ENCODE peak calls at places on chromosomes 11 and 22, in four cellular contexts. I is endothelial cell of umbilical vein, O is mammary epithelial cell, S is fibroblast of lung. W is an unnamed sample. For H3K79me2, the result is how much of the 10 kb centered on the place peaks cover.

GRCh38 chr11:126173257-126173656 is 38.2 kb downstream of the RPUSD4 start:
- DNase-seq in I (no peak), S (no peak), O (no peak), W (no peak)

GRCh38 chr11:113577356-113578163 is 102.4 kb upstream of the DRD2 start:
- DNase-seq in I (no peak), S (no peak), O (peak), W (no peak)

GRCh38 chr11:19218801-19219460 is 17.1 kb upstream of the CSRP3 start:
- DNase-seq in O (no peak), S (peak), I (no peak), W (no peak)

GRCh38 chr11:114651145-114651718 is 27.1 kb upstream of the NXPE2 start:
- DNase-seq in I (no peak), S (no peak), O (no peak), W (no peak)

GRCh38 chr11:7672960-7673723 is at the start of gene CYB5R2:
- DNase-seq in O (no peak), I (peak), S (peak), W (no peak)

GRCh38 chr11:47437746-47438418 is 11.1 kb downstream of the RAPSN start:
- DNase-seq in S (no peak), I (no peak), O (no peak), W (no peak)

GRCh38 chr11:102154806-102155205 is 44.6 kb downstream of the YAP1 start:
- DNase-seq in S (peak), I (no peak), O (no peak), W (no peak)

GRCh38 chr22:30855677-30856518 is 112.7 kb downstream of the MORC2 start:
- DNase-seq in O (no peak), S (no peak), I (no peak), W (no peak)

GRCh38 chr11:65444314-65445051 is 21.9 kb downstream of the NEAT1 start:
- DNase-seq in S (peak), O (peak), I (peak), W (no peak)

GRCh38 chr22:27032121-27032761 is 374.9 kb downstream of the MIAT start:
- DNase-seq in O (no peak), S (no peak), I (no peak), W (no peak)

GRCh38 chr11:119779195-119780071 is 50.4 kb upstream of the NECTIN1 start:
- DNase-seq in O (no peak), I (no peak), S (no peak), W (no peak)

GRCh38 chr22:35839811-35840739 is 122.4 kb downstream of the APOL5 start:
- DNase-seq in S (peak), O (peak), I (peak), W (peak)

GRCh38 chr11:33631749-33632091 is 68.9 kb downstream of the C11orf91 start:
- DNase-seq in S (no peak), I (no peak), O (no peak), W (no peak)

GRCh38 chr22:30312053-30312452 is 14.7 kb downstream of the TBC1D10A start:
- DNase-seq in S (peak), O (peak), I (no peak), W (no peak)

GRCh38 chr11:124865902-124866851 is 945 bp downstream of the ROBO3 start:
- DNase-seq in O (no peak), I (peak), S (peak), W (no peak)

GRCh38 chr11:113906038-113906437 is 1.4 kb downstream of the HTR3B start:
- DNase-seq in I (no peak), O (no peak), S (peak), W (no peak)

GRCh38 chr11:104259121-104259610 is 95.2 kb upstream of the PDGFD start:
- DNase-seq in I (no peak), S (no peak), O (no peak), W (no peak)

GRCh38 chr22:40243891-40244290 is 66.2 kb downstream of the TNRC6B start:
- DNase-seq in S (no peak), I (peak), O (no peak), W (no peak)
- H3K79me2 ChIP-seq in S (under half), I (under half), O (half or more), W (under half)

DNA sequence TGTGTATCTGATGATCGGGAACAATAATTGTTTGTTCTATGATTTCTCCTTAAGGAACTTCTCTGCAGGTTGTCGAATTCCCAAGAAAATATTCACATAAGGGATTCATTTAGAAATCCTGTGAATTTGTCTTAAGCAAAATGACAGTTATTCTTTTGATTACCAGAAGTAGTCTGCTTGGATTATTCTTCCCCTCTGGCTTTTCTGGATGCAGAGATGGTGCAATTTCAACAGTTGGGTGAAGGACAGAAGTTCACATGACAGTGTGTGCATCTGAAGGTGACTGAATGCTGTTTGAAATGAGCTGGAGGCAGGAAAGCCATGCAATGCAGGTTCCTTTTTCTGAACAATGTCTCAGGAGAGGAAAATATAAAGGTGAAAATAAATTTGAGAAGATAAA is 137.2 kb upstream of the MTMR2 start:
- DNase-seq in O (no peak), S (no peak), I (no peak), W (no peak)
- H3K79me2 ChIP-seq in O (under half), S (under half), I (under half), W (under half)

DNA sequence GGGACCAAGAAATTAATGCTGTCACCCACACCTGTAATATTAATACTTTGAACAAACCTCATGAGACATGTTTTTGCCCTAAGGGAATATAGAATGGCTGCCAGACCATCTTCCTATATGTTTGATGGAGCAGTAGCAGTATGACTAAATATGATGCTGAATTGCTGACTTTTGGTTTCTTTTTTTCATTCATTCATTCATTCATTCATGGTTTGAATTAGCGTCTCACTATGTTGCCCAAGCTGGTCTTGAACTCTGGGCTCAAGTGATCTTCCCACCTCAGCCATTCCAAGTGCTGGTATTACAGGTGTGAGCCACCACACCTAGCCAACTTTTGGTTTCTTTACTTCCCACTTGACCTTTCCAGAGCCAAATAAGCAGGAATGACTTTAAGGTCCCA is 7.8 kb downstream of the CCDC117 start:
- DNase-seq in I (no peak), S (no peak), O (no peak), W (no peak)
- H3K79me2 ChIP-seq in I (under half), S (under half), O (half or more), W (under half)

GRCh38 chr11:94549166-94549565 is 5.4 kb downstream of the FUT4 start:
- DNase-seq in S (no peak), I (no peak), O (no peak), W (no peak)
- H3K79me2 ChIP-seq in S (under half), I (under half), O (under half), W (under half)

GRCh38 chr22:17918840-17919239 is 105.5 kb downstream of the MICAL3 start:
- DNase-seq in O (peak), S (no peak), I (no peak), W (no peak)
- H3K79me2 ChIP-seq in O (half or more), S (under half), I (half or more), W (half or more)

W was measured in OCI-LY7.